ENCODE peak calls at places on chromosomes 2 and 18, in nine cellular contexts. One of them, this sample, is unnamed.

GRCh38 chr2:172361360-172361759 is 66.0 kb upstream of the ITGA6 start:
- DNase-seq in GM04503: peak
- DNase-seq in occipital lobe: no peak
- DNase-seq in SJSA1: no peak
- DNase-seq in activated T-helper 2 cell treated with anti-CD3 and anti-CD28 coated beads, Interferon-gamma antibody, Interleukin-2, Interleukin-4, amounts not matched to agents 10 μg/mL and 5 μg/mL and 100 μg/mL, durations not matched to agents 14 hours and 24 hours and 36 hours: no peak
- DNase-seq in left colon: no peak
- DNase-seq in T-helper 1 cell: no peak
- DNase-seq in stimulated activated CD8-positive, alpha-beta memory T cell treated with anti-CD3 and anti-CD28 coated beads, Interleukin-4, amount 100 ng/mL, for 24 hours: no peak
- DNase-seq in dorsolateral prefrontal cortex: no peak
- DNase-seq in this sample: no peak

GRCh38 chr2:217218269-217219140 is 358.6 kb upstream of the TNP1 start:
- DNase-seq in stimulated activated CD8-positive, alpha-beta memory T cell treated with anti-CD3 and anti-CD28 coated beads, Interleukin-4, amount 100 ng/mL, for 24 hours: no peak
- DNase-seq in GM04503: no peak
- DNase-seq in T-helper 1 cell: no peak
- DNase-seq in SJSA1: peak
- DNase-seq in occipital lobe: no peak
- DNase-seq in dorsolateral prefrontal cortex: no peak
- DNase-seq in left colon: no peak
- DNase-seq in activated T-helper 2 cell treated with anti-CD3 and anti-CD28 coated beads, Interferon-gamma antibody, Interleukin-2, Interleukin-4, amounts not matched to agents 10 μg/mL and 5 μg/mL and 100 μg/mL, durations not matched to agents 14 hours and 24 hours and 36 hours: no peak
- DNase-seq in this sample: peak

GRCh38 chr2:231991664-231992063 is 30.2 kb downstream of the DIS3L2 start:
- DNase-seq in occipital lobe: no peak
- DNase-seq in activated T-helper 2 cell treated with anti-CD3 and anti-CD28 coated beads, Interferon-gamma antibody, Interleukin-2, Interleukin-4, amounts not matched to agents 10 μg/mL and 5 μg/mL and 100 μg/mL, durations not matched to agents 14 hours and 24 hours and 36 hours: no peak
- DNase-seq in dorsolateral prefrontal cortex: no peak
- DNase-seq in SJSA1: no peak
- DNase-seq in left colon: no peak
- DNase-seq in T-helper 1 cell: no peak
- DNase-seq in stimulated activated CD8-positive, alpha-beta memory T cell treated with anti-CD3 and anti-CD28 coated beads, Interleukin-4, amount 100 ng/mL, for 24 hours: no peak
- DNase-seq in GM04503: no peak
- DNase-seq in this sample: peak

GRCh38 chr2:144517825-144518699 is 1.9 kb downstream of the ZEB2 start:
- DNase-seq in dorsolateral prefrontal cortex: no peak
- DNase-seq in SJSA1: peak
- DNase-seq in GM04503: no peak
- DNase-seq in occipital lobe: no peak
- DNase-seq in T-helper 1 cell: no peak
- DNase-seq in activated T-helper 2 cell treated with anti-CD3 and anti-CD28 coated beads, Interferon-gamma antibody, Interleukin-2, Interleukin-4, amounts not matched to agents 10 μg/mL and 5 μg/mL and 100 μg/mL, durations not matched to agents 14 hours and 24 hours and 36 hours: no peak
- DNase-seq in left colon: no peak
- DNase-seq in stimulated activated CD8-positive, alpha-beta memory T cell treated with anti-CD3 and anti-CD28 coated beads, Interleukin-4, amount 100 ng/mL, for 24 hours: no peak
- DNase-seq in this sample: no peak

GRCh38 chr2:141380625-141381012 is 750.2 kb downstream of the LRP1B start:
- DNase-seq in occipital lobe: no peak
- DNase-seq in GM04503: no peak
- DNase-seq in activated T-helper 2 cell treated with anti-CD3 and anti-CD28 coated beads, Interferon-gamma antibody, Interleukin-2, Interleukin-4, amounts not matched to agents 10 μg/mL and 5 μg/mL and 100 μg/mL, durations not matched to agents 14 hours and 24 hours and 36 hours: no peak
- DNase-seq in T-helper 1 cell: no peak
- DNase-seq in dorsolateral prefrontal cortex: no peak
- DNase-seq in left colon: no peak
- DNase-seq in SJSA1: peak
- DNase-seq in stimulated activated CD8-positive, alpha-beta memory T cell treated with anti-CD3 and anti-CD28 coated beads, Interleukin-4, amount 100 ng/mL, for 24 hours: no peak
- DNase-seq in this sample: no peak

GRCh38 chr2:128635361-128635900 is 316.8 kb upstream of the HS6ST1 start:
- DNase-seq in activated T-helper 2 cell treated with anti-CD3 and anti-CD28 coated beads, Interferon-gamma antibody, Interleukin-2, Interleukin-4, amounts not matched to agents 10 μg/mL and 5 μg/mL and 100 μg/mL, durations not matched to agents 14 hours and 24 hours and 36 hours: no peak
- DNase-seq in SJSA1: no peak
- DNase-seq in stimulated activated CD8-positive, alpha-beta memory T cell treated with anti-CD3 and anti-CD28 coated beads, Interleukin-4, amount 100 ng/mL, for 24 hours: no peak
- DNase-seq in T-helper 1 cell: no peak
- DNase-seq in dorsolateral prefrontal cortex: no peak
- DNase-seq in occipital lobe: no peak
- DNase-seq in GM04503: no peak
- DNase-seq in left colon: no peak
- DNase-seq in this sample: no peak

GRCh38 chr18:179499-179898 is 21.1 kb downstream of the USP14 start:
- DNase-seq in activated T-helper 2 cell treated with anti-CD3 and anti-CD28 coated beads, Interferon-gamma antibody, Interleukin-2, Interleukin-4, amounts not matched to agents 10 μg/mL and 5 μg/mL and 100 μg/mL, durations not matched to agents 14 hours and 24 hours and 36 hours: no peak
- DNase-seq in GM04503: no peak
- DNase-seq in SJSA1: no peak
- DNase-seq in T-helper 1 cell: no peak
- DNase-seq in stimulated activated CD8-positive, alpha-beta memory T cell treated with anti-CD3 and anti-CD28 coated beads, Interleukin-4, amount 100 ng/mL, for 24 hours: no peak
- DNase-seq in left colon: no peak
- DNase-seq in occipital lobe: no peak
- DNase-seq in dorsolateral prefrontal cortex: no peak
- DNase-seq in this sample: no peak

GRCh38 chr2:72204156-72204781 is 56.6 kb upstream of the CYP26B1 start:
- DNase-seq in activated T-helper 2 cell treated with anti-CD3 and anti-CD28 coated beads, Interferon-gamma antibody, Interleukin-2, Interleukin-4, amounts not matched to agents 10 μg/mL and 5 μg/mL and 100 μg/mL, durations not matched to agents 14 hours and 24 hours and 36 hours: no peak
- DNase-seq in SJSA1: peak
- DNase-seq in left colon: no peak
- DNase-seq in GM04503: no peak
- DNase-seq in T-helper 1 cell: no peak
- DNase-seq in occipital lobe: no peak
- DNase-seq in dorsolateral prefrontal cortex: no peak
- DNase-seq in stimulated activated CD8-positive, alpha-beta memory T cell treated with anti-CD3 and anti-CD28 coated beads, Interleukin-4, amount 100 ng/mL, for 24 hours: no peak
- DNase-seq in this sample: peak

GRCh38 chr2:96688649-96689430 is 46.3 kb downstream of the FER1L5 start:
- DNase-seq in left colon: no peak
- DNase-seq in GM04503: no peak
- DNase-seq in dorsolateral prefrontal cortex: no peak
- DNase-seq in activated T-helper 2 cell treated with anti-CD3 and anti-CD28 coated beads, Interferon-gamma antibody, Interleukin-2, Interleukin-4, amounts not matched to agents 10 μg/mL and 5 μg/mL and 100 μg/mL, durations not matched to agents 14 hours and 24 hours and 36 hours: no peak
- DNase-seq in stimulated activated CD8-positive, alpha-beta memory T cell treated with anti-CD3 and anti-CD28 coated beads, Interleukin-4, amount 100 ng/mL, for 24 hours: no peak
- DNase-seq in occipital lobe: no peak
- DNase-seq in SJSA1: no peak
- DNase-seq in T-helper 1 cell: no peak
- DNase-seq in this sample: no peak

GRCh38 chr2:215430528-215431187 is 5.2 kb downstream of the FN1 start:
- DNase-seq in stimulated activated CD8-positive, alpha-beta memory T cell treated with anti-CD3 and anti-CD28 coated beads, Interleukin-4, amount 100 ng/mL, for 24 hours: no peak
- DNase-seq in SJSA1: peak
- DNase-seq in GM04503: peak
- DNase-seq in activated T-helper 2 cell treated with anti-CD3 and anti-CD28 coated beads, Interferon-gamma antibody, Interleukin-2, Interleukin-4, amounts not matched to agents 10 μg/mL and 5 μg/mL and 100 μg/mL, durations not matched to agents 14 hours and 24 hours and 36 hours: no peak
- DNase-seq in T-helper 1 cell: no peak
- DNase-seq in left colon: no peak
- DNase-seq in dorsolateral prefrontal cortex: no peak
- DNase-seq in occipital lobe: no peak
- DNase-seq in this sample: peak

This sample was measured in kidney tubule cell.